ENCODE peak calls at places on chromosomes 6 and 20, in six cellular contexts. One of them, this sample, is unnamed.

GRCh38 chr20:35953411-35954199 is 697 bp downstream of the SCAND1 start:
- DNase-seq in heart right ventricle: peak
- DNase-seq in hypothalamus: no peak
- DNase-seq in activated naive CD4-positive, alpha-beta T cell: peak
- DNase-seq in RCC 7860: no peak
- DNase-seq in adipocyte: peak
- DNase-seq in this sample: peak

GRCh38 chr6:38484656-38485055 is 155.1 kb downstream of the BTBD9 start:
- DNase-seq in heart right ventricle: no peak
- DNase-seq in hypothalamus: no peak
- DNase-seq in activated naive CD4-positive, alpha-beta T cell: no peak
- DNase-seq in RCC 7860: no peak
- DNase-seq in adipocyte: no peak
- DNase-seq in this sample: no peak

GRCh38 chr20:51575486-51575885 is 33.0 kb upstream of the NFATC2 start:
- DNase-seq in heart right ventricle: no peak
- DNase-seq in activated naive CD4-positive, alpha-beta T cell: no peak
- DNase-seq in RCC 7860: no peak
- DNase-seq in adipocyte: no peak
- DNase-seq in hypothalamus: no peak
- DNase-seq in this sample: no peak

GRCh38 chr6:28802417-28803336 is 121.1 kb downstream of the TRIM27 start:
- DNase-seq in RCC 7860: peak
- DNase-seq in adipocyte: no peak
- DNase-seq in heart right ventricle: no peak
- DNase-seq in hypothalamus: no peak
- DNase-seq in activated naive CD4-positive, alpha-beta T cell: no peak
- DNase-seq in this sample: peak

GRCh38 chr20:35661013-35661412 is 3.7 kb downstream of the CPNE1 start:
- DNase-seq in adipocyte: no peak
- DNase-seq in RCC 7860: peak
- DNase-seq in heart right ventricle: no peak
- DNase-seq in hypothalamus: no peak
- DNase-seq in activated naive CD4-positive, alpha-beta T cell: no peak
- DNase-seq in this sample: no peak

GRCh38 chr20:40865095-40865494 is 163.5 kb upstream of the TOP1 start:
- DNase-seq in adipocyte: no peak
- DNase-seq in heart right ventricle: peak
- DNase-seq in activated naive CD4-positive, alpha-beta T cell: no peak
- DNase-seq in hypothalamus: no peak
- DNase-seq in RCC 7860: no peak
- DNase-seq in this sample: no peak

GRCh38 chr6:136761227-136761922 is 30.9 kb downstream of the MAP3K5 start:
- DNase-seq in adipocyte: peak
- DNase-seq in activated naive CD4-positive, alpha-beta T cell: no peak
- DNase-seq in RCC 7860: no peak
- DNase-seq in hypothalamus: no peak
- DNase-seq in heart right ventricle: peak
- DNase-seq in this sample: no peak

GRCh38 chr20:24878657-24879056 is 70.4 kb upstream of the CST7 start:
- DNase-seq in adipocyte: no peak
- DNase-seq in hypothalamus: no peak
- DNase-seq in heart right ventricle: no peak
- DNase-seq in RCC 7860: no peak
- DNase-seq in activated naive CD4-positive, alpha-beta T cell: no peak
- DNase-seq in this sample: no peak

GRCh38 chr6:90088009-90088408 is 193.7 kb downstream of the GJA10 start:
- DNase-seq in activated naive CD4-positive, alpha-beta T cell: no peak
- DNase-seq in adipocyte: peak
- DNase-seq in RCC 7860: no peak
- DNase-seq in hypothalamus: no peak
- DNase-seq in heart right ventricle: no peak
- DNase-seq in this sample: no peak

GRCh38 chr6:121439456-121440250 is 4.2 kb downstream of the GJA1 start:
- DNase-seq in adipocyte: peak
- DNase-seq in RCC 7860: no peak
- DNase-seq in activated naive CD4-positive, alpha-beta T cell: no peak
- DNase-seq in hypothalamus: no peak
- DNase-seq in heart right ventricle: no peak
- DNase-seq in this sample: no peak

GRCh38 chr6:156910938-156911337 is 133.8 kb downstream of the ARID1B start:
- DNase-seq in adipocyte: peak
- DNase-seq in heart right ventricle: no peak
- DNase-seq in RCC 7860: no peak
- DNase-seq in activated naive CD4-positive, alpha-beta T cell: no peak
- DNase-seq in hypothalamus: no peak
- DNase-seq in this sample: no peak

GRCh38 chr6:167210375-167211295 is 52.9 kb upstream of the GPR31 start:
- DNase-seq in heart right ventricle: peak
- DNase-seq in RCC 7860: no peak
- DNase-seq in activated naive CD4-positive, alpha-beta T cell: no peak
- DNase-seq in adipocyte: no peak
- DNase-seq in hypothalamus: no peak
- DNase-seq in this sample: no peak

GRCh38 chr6:7051780-7052440 is 55.9 kb upstream of the RREB1 start:
- DNase-seq in adipocyte: peak
- DNase-seq in heart right ventricle: peak
- DNase-seq in hypothalamus: peak
- DNase-seq in activated naive CD4-positive, alpha-beta T cell: peak
- DNase-seq in RCC 7860: no peak
- DNase-seq in this sample: no peak

This sample was measured in Karpas-422.